ENCODE peak calls at places on chromosomes 4 and X, in seven cellular contexts. X is cardiac muscle cell, K is heart right ventricle, Y is PC-3, Q is cardiac fibroblast, B is psoas muscle, P is AG09309. R is an unnamed sample.

GRCh38 chrX:154411981-154412340 is 622 bp downstream of the TAFAZZIN start:
- DNase-seq in X (peak), K (peak), Y (peak), Q (peak), B (peak), P (no peak), R (peak)

GRCh38 chr4:20249333-20249732 is 2.4 kb upstream of the SLIT2 start:
- DNase-seq in X (peak), K (no peak), Y (peak), Q (peak), B (no peak), P (no peak), R (no peak)

GRCh38 chr4:53094040-53094439 is 231.9 kb downstream of the RASL11B start:
- DNase-seq in X (no peak), K (no peak), Y (no peak), Q (no peak), B (no peak), P (no peak), R (no peak)

GRCh38 chr4:128031756-128032384 is 29.2 kb upstream of the LARP1B start:
- DNase-seq in X (no peak), K (no peak), Y (no peak), Q (no peak), B (no peak), P (no peak), R (no peak)

GRCh38 chr4:53788011-53788410 is 196.7 kb upstream of the LNX1 start:
- DNase-seq in X (no peak), K (no peak), Y (no peak), Q (no peak), B (no peak), P (no peak), R (no peak)

GRCh38 chr4:80539190-80539589 is 203.7 kb downstream of the CFAP299 start:
- DNase-seq in X (no peak), K (no peak), Y (no peak), Q (no peak), B (no peak), P (no peak), R (no peak)

GRCh38 chr4:145739840-145740239 is 59.9 kb downstream of the C4orf51 start:
- DNase-seq in X (no peak), K (no peak), Y (no peak), Q (peak), B (no peak), P (no peak), R (no peak)

GRCh38 chr4:26807330-26807729 is 53.3 kb upstream of the STIM2 start:
- DNase-seq in X (no peak), K (no peak), Y (no peak), Q (no peak), B (no peak), P (no peak), R (no peak)

GRCh38 chr4:83285022-83285387 is 407 bp upstream of the COQ2 start:
- DNase-seq in X (peak), K (peak), Y (peak), Q (peak), B (no peak), P (no peak), R (peak)

GRCh38 chr4:2907226-2907625 is 56.0 kb downstream of the NOP14 start:
- DNase-seq in X (no peak), K (no peak), Y (no peak), Q (no peak), B (no peak), P (no peak), R (no peak)

GRCh38 chr4:2843909-2844584 is 403 bp downstream of the ADD1 start:
- DNase-seq in X (peak), K (peak), Y (peak), Q (peak), B (peak), P (no peak), R (peak)

GRCh38 chrX:75132672-75133071 is 23.4 kb downstream of the ABCB7 start:
- DNase-seq in X (no peak), K (no peak), Y (no peak), Q (no peak), B (no peak), P (no peak), R (no peak)

GRCh38 chr4:173119818-173120217 is 48.8 kb upstream of the GALNT7 start:
- DNase-seq in X (no peak), K (no peak), Y (peak), Q (no peak), B (no peak), P (no peak), R (no peak)

GRCh38 chr4:158016511-158016910 is 156.3 kb downstream of the GASK1B start:
- DNase-seq in X (no peak), K (no peak), Y (no peak), Q (peak), B (no peak), P (no peak), R (no peak)

GRCh38 chr4:108651068-108651794 is 832 bp downstream of the OSTC start:
- DNase-seq in X (peak), K (no peak), Y (peak), Q (peak), B (no peak), P (no peak), R (no peak)

GRCh38 chr4:61397174-61397573 is 197.0 kb downstream of the ADGRL3 start:
- DNase-seq in X (no peak), K (no peak), Y (no peak), Q (peak), B (no peak), P (no peak), R (no peak)

GRCh38 chr4:172842759-172843158 is 325.9 kb upstream of the GALNT7 start:
- DNase-seq in X (no peak), K (no peak), Y (no peak), Q (no peak), B (no peak), P (no peak), R (no peak)

GRCh38 chrX:10633722-10634121 is 13.3 kb upstream of the MID1 start:
- DNase-seq in X (no peak), K (peak), Y (peak), Q (peak), B (no peak), P (no peak), R (no peak)

GRCh38 chrX:155819966-155820491 is 61.1 kb upstream of the VAMP7 start:
- DNase-seq in X (peak), K (peak), Y (peak), Q (peak), B (peak), P (peak), R (peak)

GRCh38 chr4:86220137-86220536 is 139.7 kb downstream of the MAPK10 start:
- DNase-seq in X (no peak), K (no peak), Y (peak), Q (peak), B (no peak), P (peak), R (no peak)

GRCh38 chrX:115234220-115234557 is 293 bp upstream of the LRCH2 start:
- DNase-seq in X (no peak), K (no peak), Y (no peak), Q (no peak), B (no peak), P (no peak), R (no peak)

GRCh38 chrX:115233497-115234219 is at the start of gene LRCH2:
- DNase-seq in X (peak), K (peak), Y (no peak), Q (peak), B (peak), P (no peak), R (peak)

GRCh38 chrX:115229337-115229991 is 4.4 kb downstream of the LRCH2 start:
- DNase-seq in X (no peak), K (no peak), Y (no peak), Q (no peak), B (no peak), P (no peak), R (no peak)

DNA sequence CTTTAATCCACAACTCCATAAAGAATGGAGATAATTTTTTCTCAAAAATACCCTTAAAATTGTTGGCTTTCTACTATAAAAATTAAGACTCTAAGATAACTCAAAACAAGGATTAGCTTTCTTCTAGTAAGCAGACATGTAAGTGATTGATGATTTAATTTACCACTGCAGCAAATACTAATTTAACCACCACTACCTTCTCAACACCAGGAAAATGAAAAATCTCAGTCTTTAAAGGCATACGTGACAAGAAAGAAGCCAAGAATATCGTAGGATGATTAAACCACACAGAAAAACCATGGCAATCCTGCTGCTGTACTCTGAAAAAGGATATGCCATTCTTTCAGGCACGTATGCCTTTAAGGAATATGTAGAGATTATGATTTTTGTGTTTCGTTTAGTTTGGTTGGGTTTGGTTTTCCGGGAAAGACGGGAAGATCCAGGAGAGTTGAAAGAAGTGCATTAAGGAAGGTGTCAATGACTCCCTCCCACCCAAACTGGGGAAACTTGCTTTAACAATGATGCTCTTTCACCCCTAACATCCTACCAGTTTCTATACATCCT is 881 bp downstream of the LRCH2 start:
- DNase-seq in X (no peak), K (no peak), Y (no peak), Q (peak), B (no peak), P (no peak), R (no peak)
- H3K4me3 ChIP-seq in X (peak), K (peak), Y (peak), Q (peak), B (peak), P (peak), R (peak)

GRCh38 chr4:112511294-112512118 is 4.5 kb downstream of the NEUROG2 start:
- DNase-seq in X (no peak), K (no peak), Y (no peak), Q (no peak), B (no peak), P (no peak), R (no peak)

GRCh38 chr4:112510468-112511293 is 5.3 kb downstream of the NEUROG2 start:
- DNase-seq in X (no peak), K (no peak), Y (no peak), Q (no peak), B (no peak), P (no peak), R (no peak)

GRCh38 chr4:112514079-112514448 is 1.9 kb downstream of the NEUROG2 start:
- DNase-seq in X (no peak), K (no peak), Y (no peak), Q (no peak), B (no peak), P (no peak), R (no peak)

GRCh38 chr4:112509243-112510190 is 6.5 kb downstream of the NEUROG2 start:
- DNase-seq in X (no peak), K (no peak), Y (peak), Q (no peak), B (no peak), P (no peak), R (no peak)

GRCh38 chr4:112510191-112510467 is 5.9 kb downstream of the NEUROG2 start:
- DNase-seq in X (no peak), K (no peak), Y (no peak), Q (no peak), B (no peak), P (no peak), R (no peak)
- H3K4me3 ChIP-seq in X (no peak), K (peak), Y (no peak), Q (no peak), B (peak), P (peak), R (peak)

GRCh38 chrX:7286461-7286860 is 138.5 kb upstream of the PUDP start:
- DNase-seq in X (no peak), K (no peak), Y (peak), Q (peak), B (no peak), P (no peak), R (no peak)
- H3K4me3 ChIP-seq in X (no peak), K (no peak), Y (no peak), Q (no peak), B (no peak), P (no peak), R (no peak)

DNA sequence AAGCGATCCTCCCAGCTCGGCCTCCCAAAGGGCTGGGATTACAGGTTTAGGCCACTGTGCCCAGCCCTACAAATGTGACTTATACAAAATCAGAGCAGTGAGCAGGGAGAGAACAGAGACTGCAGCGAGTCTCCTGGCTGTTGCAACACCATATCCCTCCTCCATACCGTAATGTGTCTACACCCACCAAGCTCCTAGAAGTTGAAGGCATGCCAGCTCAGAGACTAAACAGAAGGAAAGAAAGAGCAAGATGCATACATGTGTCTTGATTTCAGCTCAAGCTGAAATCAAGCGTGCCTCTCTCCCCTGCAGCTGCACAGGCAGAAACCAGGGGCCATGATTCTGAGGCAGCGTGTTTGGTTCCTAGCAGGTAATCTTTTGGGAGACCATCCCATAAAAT is 34.7 kb downstream of the AFAP1 start:
- DNase-seq in X (no peak), K (no peak), Y (no peak), Q (peak), B (no peak), P (peak), R (no peak)
- H3K4me3 ChIP-seq in X (no peak), K (no peak), Y (no peak), Q (no peak), B (no peak), P (no peak), R (no peak)

GRCh38 chr4:140567722-140568121 is 1.0 kb downstream of the UCP1 start:
- DNase-seq in X (peak), K (no peak), Y (no peak), Q (peak), B (no peak), P (no peak), R (no peak)

GRCh38 chr4:140569307-140569638 is 512 bp upstream of the UCP1 start:
- DNase-seq in X (no peak), K (no peak), Y (no peak), Q (no peak), B (no peak), P (no peak), R (no peak)

GRCh38 chr4:140571620-140572019 is 2.9 kb upstream of the UCP1 start:
- DNase-seq in X (no peak), K (no peak), Y (no peak), Q (no peak), B (no peak), P (no peak), R (no peak)

DNA sequence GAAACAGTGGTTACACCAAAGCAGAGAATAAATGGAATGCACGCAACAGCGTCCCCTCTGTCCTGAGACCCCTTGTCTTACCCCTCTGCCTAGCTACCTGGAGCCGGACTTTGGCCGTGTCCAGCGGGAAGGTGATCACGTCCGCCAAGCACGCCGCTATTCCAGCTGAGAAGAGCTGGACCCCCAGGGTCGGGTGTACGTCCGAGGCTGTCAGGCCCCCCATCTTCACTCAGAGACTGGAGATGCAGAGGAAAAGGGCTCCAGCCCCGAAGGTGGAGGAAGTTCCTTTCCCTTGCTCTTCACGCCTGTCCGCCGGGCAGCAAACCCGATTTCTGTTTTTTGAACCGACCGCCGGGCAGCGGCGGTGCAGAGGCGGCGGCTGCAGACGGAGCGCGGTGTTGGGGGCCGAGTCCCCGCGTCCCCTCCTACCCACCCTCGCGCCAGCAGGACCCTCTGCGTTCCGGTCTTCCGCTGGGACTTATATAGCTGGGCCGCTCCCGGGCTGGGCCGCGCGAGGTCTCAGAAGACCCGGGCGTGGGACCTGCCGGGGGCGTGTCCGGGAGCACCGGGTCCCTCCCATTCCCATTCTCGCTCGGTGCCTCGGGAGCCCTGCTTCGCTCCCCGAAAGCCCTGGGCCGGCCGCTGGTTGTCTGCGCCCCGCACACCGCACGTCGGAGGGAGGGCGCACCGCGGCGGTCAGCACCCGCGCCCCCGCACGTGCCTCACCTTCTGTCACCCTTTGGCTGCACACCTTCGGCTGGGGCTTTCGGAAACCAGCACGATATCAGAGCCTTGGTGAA is at the start of gene UCP1:
- DNase-seq in X (peak), K (no peak), Y (no peak), Q (peak), B (no peak), P (no peak), R (no peak)
- H3K4me3 ChIP-seq in X (peak), K (peak), Y (peak), Q (peak), B (peak), P (peak), R (peak)

GRCh38 chr4:175125410-175126068 is 207.4 kb downstream of the ADAM29 start:
- DNase-seq in X (no peak), K (no peak), Y (peak), Q (no peak), B (no peak), P (no peak), R (no peak)

DNA sequence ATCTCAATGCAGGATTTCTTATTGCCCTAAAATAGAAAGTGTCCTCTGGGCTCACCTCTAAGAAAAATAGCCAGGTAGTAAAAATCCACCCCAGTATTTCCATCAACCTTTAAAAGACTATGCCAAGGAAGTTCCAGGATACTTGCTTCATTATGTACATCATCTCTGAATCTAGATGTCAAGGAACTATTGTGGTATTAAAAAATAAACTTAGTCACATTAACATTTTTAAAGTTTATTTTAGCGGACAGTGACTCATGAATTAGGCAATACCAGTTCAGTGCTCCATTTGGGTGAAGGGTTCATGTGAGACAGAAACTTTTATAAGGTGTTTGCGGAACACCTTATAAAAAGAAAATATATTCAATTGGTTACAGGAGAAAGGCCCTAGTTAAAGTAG is 209.2 kb downstream of the ADAM29 start:
- DNase-seq in X (no peak), K (no peak), Y (peak), Q (no peak), B (no peak), P (peak), R (no peak)
- H3K4me3 ChIP-seq in X (no peak), K (no peak), Y (no peak), Q (no peak), B (no peak), P (no peak), R (no peak)

GRCh38 chr4:48481581-48481980 is 1.6 kb upstream of the SLC10A4 start:
- DNase-seq in X (no peak), K (no peak), Y (no peak), Q (no peak), B (no peak), P (no peak), R (no peak)

GRCh38 chr4:48483777-48484493 is 792 bp downstream of the SLC10A4 start:
- DNase-seq in X (no peak), K (no peak), Y (no peak), Q (no peak), B (peak), P (no peak), R (no peak)

GRCh38 chr4:48484494-48485168 is 1.5 kb downstream of the SLC10A4 start:
- DNase-seq in X (no peak), K (no peak), Y (no peak), Q (no peak), B (no peak), P (no peak), R (no peak)

GRCh38 chr4:48478273-48478672 is 4.9 kb upstream of the SLC10A4 start:
- DNase-seq in X (no peak), K (no peak), Y (no peak), Q (no peak), B (no peak), P (no peak), R (no peak)

GRCh38 chr4:48483006-48483776 is at the start of gene SLC10A4:
- DNase-seq in X (peak), K (no peak), Y (no peak), Q (no peak), B (no peak), P (no peak), R (no peak)
- H3K4me3 ChIP-seq in X (peak), K (peak), Y (peak), Q (no peak), B (peak), P (no peak), R (peak)

DNA sequence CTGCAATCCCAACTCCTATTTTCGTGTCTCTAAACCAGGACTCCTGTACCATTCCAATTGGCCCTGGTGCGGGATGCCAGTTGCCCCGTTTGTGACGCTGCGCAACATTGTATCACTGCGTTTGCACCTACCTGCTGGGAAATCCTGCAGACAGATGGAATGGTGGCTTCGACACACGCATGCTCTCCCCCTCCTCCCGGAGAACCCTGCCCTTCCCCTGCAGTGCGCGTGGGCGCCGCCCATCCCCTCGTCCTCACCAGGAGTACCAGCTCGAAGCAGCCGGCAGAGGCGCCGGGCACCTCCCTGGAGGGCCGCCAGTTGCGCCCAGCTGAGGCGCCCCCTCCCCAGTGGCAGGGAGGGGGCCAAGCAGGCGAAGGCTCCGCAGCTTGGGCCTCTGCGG is 1.4 kb downstream of the DGKK start:
- DNase-seq in X (no peak), K (no peak), Y (no peak), Q (no peak), B (peak), P (no peak), R (no peak)
- H3K4me3 ChIP-seq in X (peak), K (no peak), Y (no peak), Q (no peak), B (no peak), P (no peak), R (no peak)